ENCODE peak calls at places on chromosome 14, in four cellular contexts. N, L, V and X are unnamed samples.

GRCh38 chr14:87133073-87133815 is 859.7 kb downstream of the GALC start:
- DNase-seq in N (no peak), V (peak), L (no peak), X (no peak)

GRCh38 chr14:95490727-95491451 is 25.6 kb downstream of the SYNE3 start:
- DNase-seq in V (no peak), N (no peak), L (no peak), X (no peak)

GRCh38 chr14:50230601-50231474 is 540 bp downstream of the SOS2 start:
- DNase-seq in N (peak), V (no peak), L (peak), X (peak)

GRCh38 chr14:76770521-76771431 is 9.5 kb downstream of the VASH1 start:
- DNase-seq in V (no peak), L (no peak), N (no peak), X (no peak)

GRCh38 chr14:100384819-100385813 is 62.0 kb downstream of the SLC25A47 start:
- DNase-seq in N (peak), L (peak), V (no peak), X (no peak)

GRCh38 chr14:96049932-96050331 is 10.8 kb downstream of the C14orf132 start:
- DNase-seq in N (no peak), L (no peak), V (no peak), X (no peak)

GRCh38 chr14:99393059-99393655 is 87.5 kb downstream of the SETD3 start:
- DNase-seq in N (peak), V (no peak), L (peak), X (no peak)

GRCh38 chr14:24351517-24351916 is 11.7 kb upstream of the RIPK3 start:
- DNase-seq in N (no peak), V (no peak), L (no peak), X (no peak)

GRCh38 chr14:55580401-55581010 is 499 bp downstream of the KTN1 start:
- DNase-seq in N (peak), V (no peak), L (no peak), X (no peak)

GRCh38 chr14:50875359-50876090 is 3.7 kb downstream of the ABHD12B start:
- DNase-seq in N (no peak), V (no peak), L (no peak), X (no peak)

GRCh38 chr14:51035611-51036192 is 59.2 kb downstream of the TRIM9 start:
- DNase-seq in N (no peak), V (no peak), L (no peak), X (no peak)

GRCh38 chr14:59123526-59123925 is 64.9 kb upstream of the DAAM1 start:
- DNase-seq in N (no peak), V (no peak), L (no peak), X (no peak)

GRCh38 chr14:76832503-76832988 is 6.3 kb downstream of the LRRC74A start:
- DNase-seq in N (no peak), L (no peak), V (no peak), X (no peak)

GRCh38 chr14:95319312-95320075 is at the start of gene CLMN:
- DNase-seq in V (no peak), L (peak), N (peak), X (no peak)

GRCh38 chr14:71731096-71731495 is 201.1 kb upstream of the RGS6 start:
- DNase-seq in L (no peak), N (no peak), V (no peak), X (no peak)

GRCh38 chr14:71729581-71729980 is 202.6 kb upstream of the RGS6 start:
- DNase-seq in N (no peak), L (no peak), V (no peak), X (no peak)

GRCh38 chr14:71733210-71733883 is 198.9 kb upstream of the RGS6 start:
- DNase-seq in L (no peak), N (no peak), V (peak), X (peak)

GRCh38 chr14:71728386-71728785 is 203.8 kb upstream of the RGS6 start:
- DNase-seq in N (no peak), L (no peak), V (no peak), X (no peak)

GRCh38 chr14:71730471-71730870 is 201.8 kb upstream of the RGS6 start:
- DNase-seq in N (no peak), V (no peak), L (no peak), X (no peak)
- H3K4me3 ChIP-seq in N (no peak), V (no peak), L (no peak), X (no peak)

DNA sequence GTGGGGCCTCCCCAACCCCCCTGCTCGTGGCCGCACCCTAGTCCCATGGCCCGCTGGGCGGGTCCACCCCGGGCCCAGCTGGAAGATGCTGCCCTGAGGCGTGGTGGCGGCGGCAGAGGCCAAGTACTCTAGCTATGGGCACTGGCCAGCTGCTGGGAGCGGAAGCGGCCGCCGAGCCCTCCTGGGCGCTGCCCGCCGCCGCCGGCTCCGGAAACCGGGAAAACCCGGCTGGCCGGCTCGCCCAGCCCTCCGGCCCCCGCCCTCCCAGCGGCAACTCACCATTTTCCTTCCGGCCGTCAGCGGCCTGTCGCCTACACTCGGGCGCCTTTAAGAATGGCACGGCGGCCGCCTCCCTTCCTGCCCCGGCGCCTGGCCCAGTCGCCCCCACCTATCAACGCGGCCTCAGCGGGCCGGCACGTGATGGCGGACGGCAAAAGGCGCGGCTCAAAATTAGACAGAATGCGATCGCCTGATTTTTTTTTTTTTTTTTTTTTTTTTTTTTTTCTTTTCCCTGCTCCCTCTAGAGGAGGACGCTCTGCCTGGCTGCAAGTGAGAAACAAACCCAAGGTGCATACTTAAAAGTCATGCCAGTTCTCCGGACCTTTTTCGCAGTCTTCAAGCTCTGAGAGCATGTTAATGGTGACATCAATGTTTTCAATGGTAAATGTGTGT is at the start of gene GMFB:
- DNase-seq in N (peak), V (peak), L (peak), X (peak)
- TF ChIP-seq CTCF in N (peak), V (peak), L (peak), X (peak)

GRCh38 chr14:93234798-93235197 is 27.7 kb downstream of the UBR7 start:
- DNase-seq in L (peak), N (peak), V (peak), X (peak)
- H3K4me3 ChIP-seq in L (no peak), N (no peak), V (no peak), X (no peak)

DNA sequence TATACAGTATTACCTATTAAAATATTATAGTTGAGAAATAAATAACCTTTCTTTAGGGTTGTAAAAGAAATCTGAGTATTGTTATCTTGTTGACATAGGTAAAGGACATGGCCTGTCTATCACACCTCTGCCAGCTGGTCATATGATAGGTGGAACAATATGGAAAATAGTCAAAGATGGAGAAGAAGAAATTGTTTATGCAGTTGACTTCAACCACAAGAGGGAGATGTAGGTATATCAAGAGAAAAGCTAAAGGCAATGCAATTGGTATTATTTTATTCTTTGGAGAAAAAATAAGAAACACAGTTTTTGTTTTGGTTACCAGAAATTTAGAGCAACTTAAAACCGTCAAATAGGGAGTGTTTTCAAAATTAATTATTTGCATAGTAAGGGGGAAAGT is 13.5 kb downstream of the CPSF2 start:
- DNase-seq in L (peak), N (peak), V (no peak), X (no peak)
- TF ChIP-seq CTCF in L (peak), N (peak), V (peak), X (peak)